ENCODE peak calls at places on chromosomes 1 and 21, in four cellular contexts. T, E, S and Y are unnamed samples.

GRCh38 chr1:117930484-117930883 is 945 bp downstream of the WDR3 start:
- DNase-seq in T (no peak), E (no peak), S (no peak), Y (no peak)

GRCh38 chr1:182484531-182485257 is 34.7 kb downstream of the RGSL1 start:
- DNase-seq in T (peak), E (no peak), S (peak), Y (peak)

GRCh38 chr1:43329995-43330751 is 7.4 kb upstream of the MPL start:
- DNase-seq in T (peak), E (no peak), S (no peak), Y (peak)

GRCh38 chr1:167090289-167090942 is at the start of gene GPA33:
- DNase-seq in T (no peak), E (no peak), S (no peak), Y (no peak)

GRCh38 chr1:110508038-110508437 is 10.9 kb downstream of the KCNA10 start:
- DNase-seq in T (no peak), E (no peak), S (no peak), Y (peak)

GRCh38 chr1:243558556-243558955 is 291.5 kb downstream of the AKT3 start:
- DNase-seq in T (no peak), E (no peak), S (no peak), Y (no peak)

GRCh38 chr1:6922096-6922931 is 137.1 kb downstream of the CAMTA1 start:
- DNase-seq in T (no peak), E (no peak), S (no peak), Y (no peak)

GRCh38 chr21:45109831-45110492 is 35.6 kb downstream of the ADARB1 start:
- DNase-seq in T (peak), E (no peak), S (peak), Y (no peak)

GRCh38 chr1:231519166-231519565 is 9.3 kb upstream of the TSNAX start:
- DNase-seq in T (no peak), E (no peak), S (no peak), Y (no peak)

GRCh38 chr1:145690587-145691558 is 16.3 kb downstream of the PDZK1 start:
- DNase-seq in T (no peak), E (peak), S (peak), Y (no peak)

GRCh38 chr21:14773777-14774345 is 227.7 kb upstream of the SAMSN1 start:
- DNase-seq in T (peak), E (peak), S (no peak), Y (peak)

GRCh38 chr1:165144757-165145397 is 211.6 kb downstream of the LMX1A start:
- DNase-seq in T (peak), E (peak), S (no peak), Y (peak)

GRCh38 chr1:61641578-61642336 is 83.2 kb downstream of the TM2D1 start:
- DNase-seq in T (peak), E (peak), S (no peak), Y (peak)

GRCh38 chr21:43755820-43756594 is 20.1 kb downstream of the CSTB start:
- DNase-seq in T (no peak), E (no peak), S (no peak), Y (no peak)

GRCh38 chr1:214473392-214473791 is 78.0 kb downstream of the PTPN14 start:
- DNase-seq in T (no peak), E (peak), S (no peak), Y (no peak)

GRCh38 chr1:150065184-150065871 is 2.2 kb upstream of the VPS45 start:
- DNase-seq in T (no peak), E (no peak), S (no peak), Y (no peak)

GRCh38 chr1:96752394-96752793 is 30.8 kb downstream of the PTBP2 start:
- DNase-seq in T (no peak), E (no peak), S (no peak), Y (no peak)

DNA sequence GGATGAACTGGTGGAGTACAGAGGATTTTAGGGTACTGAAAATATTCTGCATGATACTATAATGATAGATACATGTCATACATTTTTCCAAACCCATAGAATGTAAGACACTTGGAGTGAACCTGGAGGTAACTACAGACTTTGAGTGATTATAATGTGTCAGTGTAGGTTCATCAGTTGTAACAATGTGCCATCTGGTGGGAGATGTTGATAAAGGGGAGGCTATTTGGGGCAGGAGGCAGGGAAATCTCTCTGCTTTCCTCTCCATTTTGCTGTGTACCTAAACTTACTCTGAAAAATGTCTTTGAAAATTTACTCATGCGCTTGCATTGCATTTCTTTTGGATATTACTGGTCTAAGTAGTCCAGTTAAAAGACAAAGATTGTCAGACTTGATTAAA is 35.2 kb downstream of the PTBP2 start:
- DNase-seq in T (no peak), E (peak), S (no peak), Y (no peak)
- TF ChIP-seq ETV6 in T (no peak), E (no peak), S (no peak), Y (no peak)

GRCh38 chr1:41102653-41103052 is 81.1 kb upstream of the SLFNL1 start:
- DNase-seq in T (no peak), E (no peak), S (no peak), Y (no peak)

GRCh38 chr1:41098657-41099207 is 77.2 kb upstream of the SLFNL1 start:
- DNase-seq in T (no peak), E (no peak), S (no peak), Y (no peak)

GRCh38 chr1:41100170-41100569 is 78.6 kb upstream of the SLFNL1 start:
- DNase-seq in T (no peak), E (no peak), S (no peak), Y (no peak)

GRCh38 chr1:41103761-41104160 is 82.2 kb upstream of the SLFNL1 start:
- DNase-seq in T (no peak), E (no peak), S (no peak), Y (no peak)

GRCh38 chr1:41102208-41102607 is 80.7 kb upstream of the SLFNL1 start:
- DNase-seq in T (no peak), E (no peak), S (no peak), Y (no peak)
- TF ChIP-seq ETV6 in T (no peak), E (no peak), S (no peak), Y (no peak)

GRCh38 chr1:153541641-153542569 is 1.2 kb upstream of the S100A5 start:
- DNase-seq in T (no peak), E (no peak), S (no peak), Y (no peak)

GRCh38 chr1:153538315-153538821 is 2.4 kb downstream of the S100A5 start:
- DNase-seq in T (peak), E (peak), S (no peak), Y (peak)

GRCh38 chr1:153540394-153541361 is at the start of gene S100A5:
- DNase-seq in T (no peak), E (no peak), S (no peak), Y (no peak)

GRCh38 chr1:153537376-153537730 is 1.6 kb upstream of the S100A6 start:
- DNase-seq in T (peak), E (no peak), S (no peak), Y (no peak)

GRCh38 chr1:153539395-153540093 is 1.2 kb downstream of the S100A5 start:
- DNase-seq in T (no peak), E (no peak), S (no peak), Y (no peak)
- TF ChIP-seq ETV6 in T (no peak), E (no peak), S (no peak), Y (no peak)

GRCh38 chr1:209074575-209075250 is 508.8 kb upstream of the CAMK1G start:
- DNase-seq in T (no peak), E (no peak), S (no peak), Y (no peak)

GRCh38 chr1:209076688-209077087 is 506.8 kb upstream of the CAMK1G start:
- DNase-seq in T (no peak), E (no peak), S (no peak), Y (no peak)

GRCh38 chr1:209080170-209080781 is 503.2 kb upstream of the CAMK1G start:
- DNase-seq in T (no peak), E (no peak), S (no peak), Y (no peak)
- TF ChIP-seq ETV6 in T (no peak), E (no peak), S (no peak), Y (no peak)

DNA sequence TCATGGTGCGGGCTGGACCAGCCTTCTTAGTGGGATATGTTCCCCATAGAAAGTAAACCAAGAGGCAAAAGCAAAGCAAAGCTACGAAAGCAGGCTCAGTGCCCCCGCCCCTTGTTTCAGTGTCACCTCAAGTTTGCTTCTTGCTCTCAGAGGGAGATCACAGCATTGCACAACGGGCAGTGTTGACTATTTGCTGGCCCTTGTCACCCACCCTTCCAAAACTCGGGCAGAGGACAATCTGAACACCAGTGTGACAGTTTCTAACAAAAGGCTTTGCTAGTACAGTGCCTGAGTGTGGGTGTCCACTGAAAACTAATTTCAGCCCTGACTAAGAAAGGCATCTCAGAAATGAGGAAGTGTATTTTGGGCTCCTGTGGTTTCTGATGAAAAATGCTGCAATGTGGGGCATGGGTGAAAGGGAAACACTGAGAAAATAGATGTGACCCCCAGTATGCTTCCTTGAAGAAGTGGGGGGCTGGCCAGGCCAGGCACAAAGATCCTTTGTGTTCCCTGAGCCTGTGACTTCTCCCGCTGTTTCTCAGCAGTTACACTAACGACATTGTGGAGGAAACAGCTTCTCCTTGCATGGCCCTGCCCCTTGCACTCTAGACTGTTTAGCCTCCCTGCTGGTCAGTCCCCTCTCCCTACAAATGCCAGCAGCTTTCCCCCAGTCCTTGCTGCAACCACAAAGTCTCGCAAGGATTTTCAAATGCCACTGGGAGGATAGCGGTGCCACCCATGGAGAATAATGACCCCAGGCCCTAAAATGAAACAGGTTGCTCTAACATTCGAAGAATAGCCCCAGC is 33.3 kb upstream of the KCNE1 start:
- DNase-seq in T (no peak), E (peak), S (peak), Y (no peak)
- TF ChIP-seq ETV6 in T (no peak), E (no peak), S (peak), Y (no peak)

GRCh38 chr1:148315081-148315811 is 163.2 kb upstream of the NBPF11 start:
- DNase-seq in T (no peak), E (no peak), S (peak), Y (no peak)

GRCh38 chr1:148317288-148317985 is 165.4 kb upstream of the NBPF11 start:
- DNase-seq in T (no peak), E (no peak), S (no peak), Y (peak)

GRCh38 chr1:148318900-148319242 is 164.2 kb downstream of the PPIAL4G start:
- DNase-seq in T (no peak), E (no peak), S (no peak), Y (no peak)

GRCh38 chr1:148318123-148318899 is 164.8 kb downstream of the PPIAL4G start:
- DNase-seq in T (no peak), E (no peak), S (peak), Y (peak)
- TF ChIP-seq ETV6 in T (no peak), E (no peak), S (no peak), Y (no peak)

DNA sequence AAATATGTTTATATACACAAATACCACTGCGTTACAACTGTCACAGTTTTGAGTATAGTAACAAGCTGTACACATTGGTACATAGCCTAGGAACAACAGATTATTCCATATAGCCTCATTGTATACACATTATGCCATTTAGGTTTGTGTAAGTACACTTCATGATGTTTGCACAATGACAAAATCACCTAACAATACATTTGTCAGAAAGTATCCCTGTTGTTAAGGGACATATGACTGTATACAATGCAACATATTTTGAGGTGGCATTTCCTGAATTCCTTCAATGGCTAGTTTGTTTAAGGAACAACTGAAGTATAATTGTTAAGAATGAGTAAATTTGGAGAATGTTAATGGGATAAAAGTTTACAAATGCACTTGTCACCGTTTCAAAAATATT is 19.0 kb downstream of the PLPPR5 start:
- DNase-seq in T (no peak), E (no peak), S (no peak), Y (no peak)
- TF ChIP-seq ETV6 in T (no peak), E (no peak), S (no peak), Y (no peak)

DNA sequence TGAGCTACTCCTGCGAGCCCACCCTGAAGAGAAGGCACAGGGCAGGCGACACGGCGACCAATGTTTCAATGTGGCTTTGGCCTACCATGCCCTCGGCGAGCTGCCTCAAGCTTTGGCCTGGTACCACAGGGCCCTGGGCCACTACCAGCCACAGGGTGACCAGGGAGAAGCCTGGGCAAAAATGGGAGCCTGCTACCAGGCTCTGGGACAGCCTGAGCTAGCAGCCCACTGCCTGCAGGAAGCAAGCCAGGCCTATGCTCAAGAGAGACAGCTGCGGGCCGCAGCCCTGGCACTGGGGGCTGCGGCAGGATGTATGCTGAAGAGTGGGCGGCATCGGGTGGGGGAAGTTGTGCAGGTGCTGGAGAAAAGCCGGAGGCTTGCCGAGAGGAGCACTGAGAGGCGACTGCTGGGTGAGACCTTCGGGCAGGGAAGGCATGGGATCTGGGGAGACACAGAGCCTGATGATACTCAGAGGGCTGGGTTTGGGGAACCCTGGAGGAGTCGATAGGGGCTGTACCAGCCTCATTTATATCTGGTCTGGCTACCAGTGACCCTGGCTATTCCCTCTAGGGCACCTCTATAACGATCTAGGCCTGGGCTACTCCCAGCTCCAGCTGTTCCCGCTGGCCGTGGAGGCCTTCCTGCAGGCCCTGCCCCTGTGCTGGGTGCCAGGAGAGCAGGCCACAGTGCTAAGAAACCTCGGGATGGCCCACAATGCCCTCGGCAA is 2.3 kb downstream of the TTC24 start:
- DNase-seq in T (no peak), E (no peak), S (no peak), Y (no peak)
- TF ChIP-seq ETV6 in T (no peak), E (no peak), S (no peak), Y (no peak)

GRCh38 chr21:39454949-39455668 is 3.3 kb downstream of the SH3BGR start:
- DNase-seq in T (no peak), E (no peak), S (no peak), Y (no peak)

GRCh38 chr21:39451332-39452206 is at the start of gene SH3BGR:
- DNase-seq in T (peak), E (no peak), S (no peak), Y (peak)

GRCh38 chr21:39452207-39452964 is 616 bp downstream of the SH3BGR start:
- DNase-seq in T (no peak), E (peak), S (no peak), Y (no peak)

GRCh38 chr21:39453571-39454179 is 1.9 kb downstream of the SH3BGR start:
- DNase-seq in T (no peak), E (no peak), S (no peak), Y (no peak)

GRCh38 chr21:39452965-39453332 is 1.2 kb downstream of the SH3BGR start:
- DNase-seq in T (no peak), E (no peak), S (no peak), Y (no peak)
- TF ChIP-seq ETV6 in T (no peak), E (no peak), S (no peak), Y (no peak)